ENCODE peak calls at places on chromosomes 4 and X, in nine cellular contexts. One of them, this sample, is unnamed.

GRCh38 chrX:68669094-68669830 is 21.8 kb downstream of the STARD8 start:
- DNase-seq in adipocyte: no peak
- DNase-seq in dermis blood vessel endothelial cell: no peak
- DNase-seq in HT-29: no peak
- DNase-seq in NCI-H1436: no peak
- DNase-seq in HCEC 1CT: no peak
- DNase-seq in naive thymus-derived CD4-positive, alpha-beta T cell: no peak
- DNase-seq in ecto neural progenitor cell: peak; percentile 64
- DNase-seq in ascending aorta: no peak
- DNase-seq in this sample: no peak

GRCh38 chrX:48694776-48695523 is 1.6 kb upstream of the SUV39H1 start:
- DNase-seq in HCEC 1CT: no peak
- DNase-seq in NCI-H1436: no peak
- DNase-seq in naive thymus-derived CD4-positive, alpha-beta T cell: no peak
- DNase-seq in ecto neural progenitor cell: no peak
- DNase-seq in HT-29: no peak
- DNase-seq in ascending aorta: no peak
- DNase-seq in dermis blood vessel endothelial cell: no peak
- DNase-seq in adipocyte: no peak
- DNase-seq in this sample: no peak

GRCh38 chr4:121217385-121217784 is 53.3 kb upstream of the TNIP3 start:
- DNase-seq in adipocyte: peak; percentile 90
- DNase-seq in naive thymus-derived CD4-positive, alpha-beta T cell: no peak
- DNase-seq in HCEC 1CT: peak; percentile 30
- DNase-seq in ecto neural progenitor cell: no peak
- DNase-seq in ascending aorta: no peak
- DNase-seq in dermis blood vessel endothelial cell: no peak
- DNase-seq in HT-29: no peak
- DNase-seq in NCI-H1436: no peak
- DNase-seq in this sample: no peak

GRCh38 chr4:99968330-99968729 is 18.3 kb upstream of the H2AZ1 start:
- DNase-seq in adipocyte: peak; percentile 61
- DNase-seq in ecto neural progenitor cell: no peak
- DNase-seq in ascending aorta: no peak
- DNase-seq in HCEC 1CT: peak; percentile 62
- DNase-seq in NCI-H1436: no peak
- DNase-seq in HT-29: no peak
- DNase-seq in naive thymus-derived CD4-positive, alpha-beta T cell: no peak
- DNase-seq in dermis blood vessel endothelial cell: no peak
- DNase-seq in this sample: peak; percentile 33

GRCh38 chrX:154541896-154542722 is 4.5 kb downstream of the G6PD start:
- DNase-seq in HT-29: peak; percentile 79
- DNase-seq in NCI-H1436: peak; percentile 19
- DNase-seq in dermis blood vessel endothelial cell: peak; percentile 93
- DNase-seq in adipocyte: peak; percentile 89
- DNase-seq in ascending aorta: peak; percentile 96
- DNase-seq in ecto neural progenitor cell: no peak
- DNase-seq in naive thymus-derived CD4-positive, alpha-beta T cell: no peak
- DNase-seq in HCEC 1CT: peak; percentile 81
- DNase-seq in this sample: peak; percentile 81

GRCh38 chr4:118749347-118749988 is 64.3 kb downstream of the METTL14 start:
- DNase-seq in ascending aorta: no peak
- DNase-seq in NCI-H1436: no peak
- DNase-seq in ecto neural progenitor cell: no peak
- DNase-seq in HCEC 1CT: no peak
- DNase-seq in HT-29: no peak
- DNase-seq in naive thymus-derived CD4-positive, alpha-beta T cell: no peak
- DNase-seq in dermis blood vessel endothelial cell: no peak
- DNase-seq in adipocyte: no peak
- DNase-seq in this sample: no peak

GRCh38 chrX:57772637-57773036 is 92.6 kb upstream of the NLRP2B start:
- DNase-seq in adipocyte: no peak
- DNase-seq in HT-29: peak; percentile 32
- DNase-seq in HCEC 1CT: no peak
- DNase-seq in naive thymus-derived CD4-positive, alpha-beta T cell: no peak
- DNase-seq in NCI-H1436: no peak
- DNase-seq in dermis blood vessel endothelial cell: peak; percentile 4
- DNase-seq in ecto neural progenitor cell: no peak
- DNase-seq in ascending aorta: no peak
- DNase-seq in this sample: peak; percentile 48

GRCh38 chr4:108636246-108636645 is 14.2 kb upstream of the OSTC start:
- DNase-seq in HT-29: no peak
- DNase-seq in HCEC 1CT: no peak
- DNase-seq in NCI-H1436: no peak
- DNase-seq in naive thymus-derived CD4-positive, alpha-beta T cell: no peak
- DNase-seq in ascending aorta: no peak
- DNase-seq in adipocyte: peak; percentile 39
- DNase-seq in ecto neural progenitor cell: no peak
- DNase-seq in dermis blood vessel endothelial cell: no peak
- DNase-seq in this sample: no peak

GRCh38 chr4:17884063-17884462 is 73.3 kb downstream of the NCAPG start:
- DNase-seq in adipocyte: peak; percentile 42
- DNase-seq in ascending aorta: no peak
- DNase-seq in naive thymus-derived CD4-positive, alpha-beta T cell: no peak
- DNase-seq in ecto neural progenitor cell: no peak
- DNase-seq in dermis blood vessel endothelial cell: no peak
- DNase-seq in NCI-H1436: no peak
- DNase-seq in HT-29: no peak
- DNase-seq in HCEC 1CT: peak; percentile 5
- DNase-seq in this sample: no peak

GRCh38 chr4:139666735-139667266 is 1.2 kb downstream of the MGST2 start:
- DNase-seq in NCI-H1436: peak; percentile 25
- DNase-seq in ecto neural progenitor cell: no peak
- DNase-seq in dermis blood vessel endothelial cell: peak; percentile 82
- DNase-seq in HT-29: peak; percentile 80
- DNase-seq in HCEC 1CT: no peak
- DNase-seq in naive thymus-derived CD4-positive, alpha-beta T cell: no peak
- DNase-seq in ascending aorta: no peak
- DNase-seq in adipocyte: peak; percentile 58
- DNase-seq in this sample: peak; percentile 82

GRCh38 chr4:151653548-151653918 is 107.3 kb downstream of the GATB start:
- DNase-seq in dermis blood vessel endothelial cell: no peak
- DNase-seq in ascending aorta: no peak
- DNase-seq in HT-29: no peak
- DNase-seq in adipocyte: no peak
- DNase-seq in HCEC 1CT: no peak
- DNase-seq in NCI-H1436: no peak
- DNase-seq in naive thymus-derived CD4-positive, alpha-beta T cell: no peak
- DNase-seq in ecto neural progenitor cell: no peak
- DNase-seq in this sample: no peak

GRCh38 chrX:22095306-22095705 is 63.2 kb downstream of the PHEX start:
- DNase-seq in naive thymus-derived CD4-positive, alpha-beta T cell: no peak
- DNase-seq in ecto neural progenitor cell: peak; percentile 52
- DNase-seq in HT-29: no peak
- DNase-seq in dermis blood vessel endothelial cell: peak; percentile 3
- DNase-seq in HCEC 1CT: peak; percentile 47
- DNase-seq in adipocyte: no peak
- DNase-seq in NCI-H1436: no peak
- DNase-seq in ascending aorta: no peak
- DNase-seq in this sample: no peak

GRCh38 chr4:113760094-113760851 is 1.3 kb downstream of the CAMK2D start:
- DNase-seq in naive thymus-derived CD4-positive, alpha-beta T cell: peak; percentile 26
- DNase-seq in HT-29: peak; percentile 73
- DNase-seq in ecto neural progenitor cell: no peak
- DNase-seq in NCI-H1436: no peak
- DNase-seq in adipocyte: peak; percentile 68
- DNase-seq in ascending aorta: peak; percentile 69
- DNase-seq in HCEC 1CT: peak; percentile 33
- DNase-seq in dermis blood vessel endothelial cell: peak; percentile 62
- DNase-seq in this sample: peak; percentile 59

GRCh38 chrX:120585702-120586101 is 18.2 kb upstream of the MCTS1 start:
- DNase-seq in dermis blood vessel endothelial cell: no peak
- DNase-seq in NCI-H1436: no peak
- DNase-seq in naive thymus-derived CD4-positive, alpha-beta T cell: no peak
- DNase-seq in adipocyte: no peak
- DNase-seq in HCEC 1CT: no peak
- DNase-seq in ascending aorta: no peak
- DNase-seq in ecto neural progenitor cell: no peak
- DNase-seq in HT-29: no peak
- DNase-seq in this sample: no peak

GRCh38 chrX:1178580-1179057 is 33.8 kb downstream of the CRLF2 start:
- DNase-seq in NCI-H1436: no peak
- DNase-seq in HT-29: no peak
- DNase-seq in HCEC 1CT: no peak
- DNase-seq in ascending aorta: no peak
- DNase-seq in dermis blood vessel endothelial cell: no peak
- DNase-seq in naive thymus-derived CD4-positive, alpha-beta T cell: peak; percentile 73
- DNase-seq in ecto neural progenitor cell: peak; percentile 55
- DNase-seq in adipocyte: peak; percentile 24
- DNase-seq in this sample: no peak

GRCh38 chr4:149409186-149410056 is 406.2 kb downstream of the IQCM start:
- DNase-seq in adipocyte: peak; percentile 58
- DNase-seq in ascending aorta: no peak
- DNase-seq in NCI-H1436: no peak
- DNase-seq in dermis blood vessel endothelial cell: peak; percentile 27
- DNase-seq in HCEC 1CT: peak; percentile 82
- DNase-seq in HT-29: no peak
- DNase-seq in naive thymus-derived CD4-positive, alpha-beta T cell: no peak
- DNase-seq in ecto neural progenitor cell: no peak
- DNase-seq in this sample: no peak

GRCh38 chr4:2253160-2254084 is 8.5 kb downstream of the MXD4 start:
- DNase-seq in HT-29: no peak
- DNase-seq in ecto neural progenitor cell: no peak
- DNase-seq in ascending aorta: peak; percentile 57
- DNase-seq in naive thymus-derived CD4-positive, alpha-beta T cell: no peak
- DNase-seq in adipocyte: no peak
- DNase-seq in NCI-H1436: no peak
- DNase-seq in HCEC 1CT: no peak
- DNase-seq in dermis blood vessel endothelial cell: no peak
- DNase-seq in this sample: no peak

This sample was measured in DMS53.